ENCODE peak calls at places on chromosomes 16 and 17, in six cellular contexts. G is NCI-H460; O is NCI-H146; H is CD8-positive, alpha-beta memory T cell; D is skeletal muscle cell; N is stimulated activated CD8-positive, alpha-beta memory T cell treated with anti-CD3 and anti-CD28 coated beads, Interleukin-7, amount 100 ng/mL, for 1 hour. Y is an unnamed sample.
A peak's percentile ranks its signal among the peaks of the same experiment; 100 is the strongest.

GRCh38 chr17:59154721-59155438 is at the start of gene SKA2:
- DNase-seq in G (no peak), O (peak; percentile 96), H (peak; percentile 99), D (no peak), N (peak; percentile 93), Y (peak; percentile 85)

GRCh38 chr17:47803201-47803600 is 18.4 kb downstream of the OSBPL7 start:
- DNase-seq in G (no peak), O (no peak), H (no peak), D (no peak), N (no peak), Y (no peak)

GRCh38 chr17:79331492-79331891 is 256.9 kb downstream of the ENGASE start:
- DNase-seq in G (no peak), O (no peak), H (no peak), D (no peak), N (no peak), Y (no peak)

GRCh38 chr16:55480228-55480655 is 1.2 kb downstream of the MMP2 start:
- DNase-seq in G (no peak), O (no peak), H (no peak), D (peak; percentile 83), N (no peak), Y (no peak)

GRCh38 chr16:9681556-9681955 is 500.7 kb downstream of the GRIN2A start:
- DNase-seq in G (no peak), O (no peak), H (no peak), D (no peak), N (no peak), Y (no peak)

GRCh38 chr17:39898088-39898487 is 20.3 kb downstream of the GSDMB start:
- DNase-seq in G (no peak), O (no peak), H (no peak), D (no peak), N (no peak), Y (no peak)

GRCh38 chr16:80051040-80051439 is 450.5 kb upstream of the MAF start:
- DNase-seq in G (no peak), O (no peak), H (no peak), D (no peak), N (no peak), Y (no peak)

GRCh38 chr16:49213594-49213993 is 68.0 kb downstream of the CBLN1 start:
- DNase-seq in G (no peak), O (no peak), H (no peak), D (no peak), N (no peak), Y (no peak)

GRCh38 chr16:87490091-87490798 is 2.6 kb downstream of the ZCCHC14 start:
- DNase-seq in G (no peak), O (no peak), H (no peak), D (no peak), N (no peak), Y (no peak)

GRCh38 chr16:57607676-57608461 is 20.6 kb upstream of the ADGRG1 start:
- DNase-seq in G (no peak), O (no peak), H (no peak), D (no peak), N (no peak), Y (no peak)

GRCh38 chr16:87724490-87725291 is 41.1 kb downstream of the KLHDC4 start:
- DNase-seq in G (no peak), O (no peak), H (peak; percentile 63), D (no peak), N (no peak), Y (no peak)